ENCODE peak calls at places on chromosome 1, in seven cellular contexts. One of them, this sample, is unnamed.

GRCh38 chr1:216456682-216457081 is 33.4 kb upstream of the USH2A start:
- DNase-seq in mucosa of descending colon: no peak
- DNase-seq in activated T-cell treated with anti-CD3 and anti-CD28 coated beads for 1 hour: no peak
- DNase-seq in CD4-positive, alpha-beta T cell: no peak
- DNase-seq in NCI-H146: no peak
- DNase-seq in myocyte: peak
- DNase-seq in EL: peak
- DNase-seq in this sample: no peak

GRCh38 chr1:17759114-17759513 is 4.0 kb downstream of the ACTL8 start:
- DNase-seq in mucosa of descending colon: peak
- DNase-seq in activated T-cell treated with anti-CD3 and anti-CD28 coated beads for 1 hour: no peak
- DNase-seq in CD4-positive, alpha-beta T cell: no peak
- DNase-seq in NCI-H146: peak
- DNase-seq in myocyte: no peak
- DNase-seq in EL: no peak
- DNase-seq in this sample: no peak

GRCh38 chr1:92486251-92487077 is at the start of gene GFI1:
- DNase-seq in mucosa of descending colon: peak
- DNase-seq in activated T-cell treated with anti-CD3 and anti-CD28 coated beads for 1 hour: peak
- DNase-seq in CD4-positive, alpha-beta T cell: peak
- DNase-seq in NCI-H146: peak
- DNase-seq in myocyte: peak
- DNase-seq in EL: peak
- DNase-seq in this sample: peak

GRCh38 chr1:47662068-47662467 is 224.2 kb downstream of the FOXD2 start:
- DNase-seq in mucosa of descending colon: no peak
- DNase-seq in activated T-cell treated with anti-CD3 and anti-CD28 coated beads for 1 hour: no peak
- DNase-seq in CD4-positive, alpha-beta T cell: no peak
- DNase-seq in NCI-H146: no peak
- DNase-seq in myocyte: no peak
- DNase-seq in EL: no peak
- DNase-seq in this sample: no peak

GRCh38 chr1:87061742-87062156 is 147.3 kb downstream of the HS2ST1 start:
- DNase-seq in mucosa of descending colon: no peak
- DNase-seq in activated T-cell treated with anti-CD3 and anti-CD28 coated beads for 1 hour: no peak
- DNase-seq in CD4-positive, alpha-beta T cell: no peak
- DNase-seq in NCI-H146: no peak
- DNase-seq in myocyte: no peak
- DNase-seq in EL: peak
- DNase-seq in this sample: no peak

GRCh38 chr1:40153073-40153770 is 8.0 kb upstream of the RLF start:
- DNase-seq in mucosa of descending colon: no peak
- DNase-seq in activated T-cell treated with anti-CD3 and anti-CD28 coated beads for 1 hour: no peak
- DNase-seq in CD4-positive, alpha-beta T cell: no peak
- DNase-seq in NCI-H146: peak
- DNase-seq in myocyte: peak
- DNase-seq in EL: peak
- DNase-seq in this sample: no peak

GRCh38 chr1:206703647-206704046 is 18.9 kb downstream of the MAPKAPK2 start:
- DNase-seq in mucosa of descending colon: no peak
- DNase-seq in activated T-cell treated with anti-CD3 and anti-CD28 coated beads for 1 hour: no peak
- DNase-seq in CD4-positive, alpha-beta T cell: peak
- DNase-seq in NCI-H146: no peak
- DNase-seq in myocyte: peak
- DNase-seq in EL: no peak
- DNase-seq in this sample: no peak

GRCh38 chr1:41461790-41462679 is 22.4 kb downstream of the EDN2 start:
- DNase-seq in mucosa of descending colon: no peak
- DNase-seq in activated T-cell treated with anti-CD3 and anti-CD28 coated beads for 1 hour: no peak
- DNase-seq in CD4-positive, alpha-beta T cell: no peak
- DNase-seq in NCI-H146: no peak
- DNase-seq in myocyte: no peak
- DNase-seq in EL: no peak
- DNase-seq in this sample: no peak

GRCh38 chr1:206909167-206909882 is 12.1 kb downstream of the IL24 start:
- DNase-seq in mucosa of descending colon: peak
- DNase-seq in activated T-cell treated with anti-CD3 and anti-CD28 coated beads for 1 hour: peak
- DNase-seq in CD4-positive, alpha-beta T cell: peak
- DNase-seq in NCI-H146: peak
- DNase-seq in myocyte: no peak
- DNase-seq in EL: peak
- DNase-seq in this sample: peak

GRCh38 chr1:187842406-187843165 is 1013.8 kb downstream of the PLA2G4A start:
- DNase-seq in mucosa of descending colon: no peak
- DNase-seq in activated T-cell treated with anti-CD3 and anti-CD28 coated beads for 1 hour: no peak
- DNase-seq in CD4-positive, alpha-beta T cell: no peak
- DNase-seq in NCI-H146: no peak
- DNase-seq in myocyte: no peak
- DNase-seq in EL: peak
- DNase-seq in this sample: no peak